ENCODE peak calls at places on chromosomes 4 and X, in four cellular contexts. N is retina, L is upper lobe of right lung, Z is T-helper 1 cell. P is an unnamed sample.

GRCh38 chrX:130772313-130773140 is 130.5 kb downstream of the ENOX2 start:
- DNase-seq in Z (no peak), N (no peak), L (no peak), P (no peak)

GRCh38 chrX:13101439-13102139 is 57.2 kb upstream of the FAM9C start:
- DNase-seq in L (peak; percentile 71), N (no peak), Z (peak; percentile 31), P (no peak)

GRCh38 chr4:154560824-154561231 is 2.0 kb upstream of the FGB start:
- DNase-seq in Z (no peak), N (no peak), L (no peak), P (no peak)

GRCh38 chr4:11543710-11544109 is 115.0 kb upstream of the HS3ST1 start:
- DNase-seq in L (no peak), N (no peak), Z (no peak), P (no peak)

GRCh38 chr4:186691396-186691795 is 32.3 kb downstream of the FAT1 start:
- DNase-seq in L (no peak), N (no peak), Z (no peak), P (no peak)

GRCh38 chrX:9465380-9466114 is 689 bp downstream of the TBL1X start:
- DNase-seq in Z (no peak), L (peak; percentile 64), N (peak; percentile 64), P (no peak)

GRCh38 chr4:52945499-52945898 is 83.4 kb downstream of the RASL11B start:
- DNase-seq in N (no peak), L (no peak), Z (no peak), P (no peak)

GRCh38 chr4:54872246-54872645 is 214.5 kb downstream of the KIT start:
- DNase-seq in Z (no peak), L (no peak), N (no peak), P (peak; percentile 53)

GRCh38 chr4:111178231-111178630 is 555.4 kb upstream of the PITX2 start:
- DNase-seq in N (no peak), Z (no peak), L (no peak), P (no peak)

GRCh38 chr4:149113804-149114430 is 671.7 kb upstream of the NR3C2 start:
- DNase-seq in N (no peak), L (no peak), Z (no peak), P (no peak)

GRCh38 chr4:138828926-138829325 is 186.7 kb upstream of the NOCT start:
- DNase-seq in L (no peak), N (no peak), Z (no peak), P (no peak)

GRCh38 chr4:2803624-2804448 is 11.0 kb downstream of the SH3BP2 start:
- DNase-seq in Z (no peak), L (peak; percentile 77), N (no peak), P (no peak)

GRCh38 chr4:186472948-186473347 is 82.4 kb downstream of the MTNR1A start:
- DNase-seq in L (no peak), N (peak; percentile 48), Z (no peak), P (peak; percentile 78)

GRCh38 chr4:139242511-139243051 is 37.4 kb downstream of the MGARP start:
- DNase-seq in Z (no peak), L (no peak), N (no peak), P (no peak)

GRCh38 chr4:13483142-13484044 is 747 bp downstream of the RAB28 start:
- DNase-seq in N (peak; percentile 84), L (no peak), Z (peak; percentile 6), P (peak; percentile 93)

GRCh38 chr4:134216436-134216835 is 14.8 kb upstream of the PABPC4L start:
- DNase-seq in N (no peak), Z (no peak), L (no peak), P (no peak)

GRCh38 chrX:149392896-149393295 is 112.2 kb downstream of the IDS start:
- DNase-seq in N (no peak), L (no peak), Z (no peak), P (no peak)

GRCh38 chr4:168917150-168917779 is 92.8 kb downstream of the CBR4 start:
- DNase-seq in N (no peak), Z (no peak), L (no peak), P (no peak)

GRCh38 chr4:118888666-118889312 is at the start of gene SYNPO2:
- DNase-seq in Z (no peak), L (peak; percentile 75), N (peak; percentile 90), P (peak; percentile 96)

GRCh38 chr4:155667538-155668511 is 1.2 kb downstream of the GUCY1A1 start:
- DNase-seq in Z (no peak), L (peak; percentile 80), N (peak; percentile 92), P (no peak)

GRCh38 chrX:153595387-153595786 is 3.6 kb downstream of the CCNQ start:
- DNase-seq in Z (no peak), L (no peak), N (no peak), P (no peak)

GRCh38 chr4:173426064-173426463 is 27.1 kb upstream of the SCRG1 start:
- DNase-seq in Z (no peak), L (no peak), N (no peak), P (no peak)

GRCh38 chr4:20251796-20252655 is at the start of gene SLIT2:
- DNase-seq in L (peak; percentile 88), N (peak; percentile 92), Z (no peak), P (peak; percentile 97)

GRCh38 chrX:9048801-9049200 is 14.9 kb upstream of the FAM9B start:
- DNase-seq in Z (no peak), L (no peak), N (no peak), P (no peak)

GRCh38 chr4:165765053-165765452 is 108.0 kb upstream of the TLL1 start:
- DNase-seq in N (no peak), L (no peak), Z (no peak), P (no peak)

GRCh38 chr4:76984127-76984526 is 34.6 kb downstream of the SEPTIN11 start:
- DNase-seq in L (no peak), N (peak; percentile 33), Z (no peak), P (no peak)

GRCh38 chrX:19811807-19812604 is 75.4 kb downstream of the SH3KBP1 start:
- DNase-seq in L (no peak), Z (no peak), N (no peak), P (no peak)

GRCh38 chrX:68686684-68687045 is 39.2 kb downstream of the STARD8 start:
- DNase-seq in N (no peak), Z (no peak), L (no peak), P (peak; percentile 91)

GRCh38 chr4:152028131-152028530 is 267.3 kb upstream of the GATB start:
- DNase-seq in Z (no peak), N (no peak), L (no peak), P (no peak)

GRCh38 chr4:56612282-56612681 is 68.8 kb downstream of the HOPX start:
- DNase-seq in L (no peak), N (no peak), Z (no peak), P (no peak)

GRCh38 chr4:82721819-82722423 is 76.7 kb downstream of the SCD5 start:
- DNase-seq in N (no peak), L (no peak), Z (no peak), P (no peak)

GRCh38 chr4:168693750-168694470 is 197.1 kb downstream of the PALLD start:
- DNase-seq in Z (no peak), N (no peak), L (no peak), P (no peak)

GRCh38 chr4:181235361-181235760 is 1007.8 kb upstream of the TENM3 start:
- DNase-seq in Z (no peak), L (no peak), N (no peak), P (no peak)

GRCh38 chr4:89226665-89227572 is 80.7 kb downstream of the GPRIN3 start:
- DNase-seq in L (no peak), N (peak; percentile 78), Z (peak; percentile 74), P (no peak)

GRCh38 chrX:109590176-109590575 is 34.8 kb downstream of the KCNE5 start:
- DNase-seq in N (no peak), L (no peak), Z (no peak), P (no peak)

GRCh38 chrX:19953145-19953544 is 37.7 kb downstream of the BCLAF3 start:
- DNase-seq in Z (no peak), N (no peak), L (no peak), P (no peak)

GRCh38 chr4:24915121-24915922 is 2.5 kb upstream of the CCDC149 start:
- DNase-seq in L (no peak), Z (no peak), N (no peak), P (no peak)

GRCh38 chr4:90120815-90121214 is 6.4 kb upstream of the CCSER1 start:
- DNase-seq in N (no peak), Z (no peak), L (no peak), P (no peak)

GRCh38 chr4:36815536-36815935 is 429.0 kb upstream of the NWD2 start:
- DNase-seq in N (peak; percentile 25), L (no peak), Z (no peak), P (no peak)

P was measured in esophagus muscularis mucosa.